ENCODE peak calls at places on chromosomes 1 and 21, in five cellular contexts. One of them, this sample, is unnamed.

GRCh38 chr1:7039590-7039989 is 254.3 kb downstream of the CAMTA1 start:
- DNase-seq in cardiac fibroblast: no peak
- DNase-seq in mesothelial cell of epicardium: no peak
- DNase-seq in mucosa of descending colon: no peak
- DNase-seq in MCF 10A: no peak
- DNase-seq in this sample: no peak

GRCh38 chr1:56591909-56592308 is 12.5 kb upstream of the PLPP3 start:
- DNase-seq in cardiac fibroblast: no peak
- DNase-seq in mesothelial cell of epicardium: no peak
- DNase-seq in mucosa of descending colon: no peak
- DNase-seq in MCF 10A: no peak
- DNase-seq in this sample: no peak

GRCh38 chr1:41806472-41807155 is 112.1 kb downstream of the HIVEP3 start:
- DNase-seq in cardiac fibroblast: no peak
- DNase-seq in mesothelial cell of epicardium: no peak
- DNase-seq in mucosa of descending colon: no peak
- DNase-seq in MCF 10A: no peak
- DNase-seq in this sample: no peak

GRCh38 chr1:205798577-205798976 is 14.4 kb downstream of the SLC41A1 start:
- DNase-seq in cardiac fibroblast: no peak
- DNase-seq in mesothelial cell of epicardium: no peak
- DNase-seq in mucosa of descending colon: no peak
- DNase-seq in MCF 10A: no peak
- DNase-seq in this sample: no peak

GRCh38 chr1:84780000-84780716 is 89.9 kb upstream of the SSX2IP start:
- DNase-seq in cardiac fibroblast: peak; percentile 48
- DNase-seq in mesothelial cell of epicardium: no peak
- DNase-seq in mucosa of descending colon: no peak
- DNase-seq in MCF 10A: peak; percentile 89
- DNase-seq in this sample: peak; percentile 33

GRCh38 chr1:53286950-53287349 is 40.9 kb downstream of the LRP8 start:
- DNase-seq in cardiac fibroblast: no peak
- DNase-seq in mesothelial cell of epicardium: no peak
- DNase-seq in mucosa of descending colon: no peak
- DNase-seq in MCF 10A: no peak
- DNase-seq in this sample: no peak

GRCh38 chr1:182829285-182829932 is 9.7 kb upstream of the DHX9 start:
- DNase-seq in cardiac fibroblast: no peak
- DNase-seq in mesothelial cell of epicardium: no peak
- DNase-seq in mucosa of descending colon: no peak
- DNase-seq in MCF 10A: no peak
- DNase-seq in this sample: no peak

GRCh38 chr1:188825471-188825870 is 1652.2 kb downstream of the BRINP3 start:
- DNase-seq in cardiac fibroblast: no peak
- DNase-seq in mesothelial cell of epicardium: no peak
- DNase-seq in mucosa of descending colon: no peak
- DNase-seq in MCF 10A: peak; percentile 60
- DNase-seq in this sample: no peak

GRCh38 chr1:216028630-216029029 is 394.6 kb downstream of the USH2A start:
- DNase-seq in cardiac fibroblast: no peak
- DNase-seq in mesothelial cell of epicardium: no peak
- DNase-seq in mucosa of descending colon: no peak
- DNase-seq in MCF 10A: no peak
- DNase-seq in this sample: no peak

GRCh38 chr21:15682182-15682895 is 47.4 kb upstream of the USP25 start:
- DNase-seq in cardiac fibroblast: peak; percentile 93
- DNase-seq in mesothelial cell of epicardium: no peak
- DNase-seq in mucosa of descending colon: no peak
- DNase-seq in MCF 10A: peak; percentile 73
- DNase-seq in this sample: no peak

GRCh38 chr1:236904874-236905741 is 99.1 kb downstream of the MT1HL1 start:
- DNase-seq in cardiac fibroblast: peak; percentile 90
- DNase-seq in mesothelial cell of epicardium: no peak
- DNase-seq in mucosa of descending colon: no peak
- DNase-seq in MCF 10A: peak; percentile 96
- DNase-seq in this sample: no peak

GRCh38 chr1:156868341-156868740 is 7.7 kb downstream of the NTRK1 start:
- DNase-seq in cardiac fibroblast: no peak
- DNase-seq in mesothelial cell of epicardium: no peak
- DNase-seq in mucosa of descending colon: no peak
- DNase-seq in MCF 10A: no peak
- DNase-seq in this sample: no peak

GRCh38 chr1:53326598-53327182 is 1.2 kb downstream of the LRP8 start:
- DNase-seq in cardiac fibroblast: peak; percentile 26
- DNase-seq in mesothelial cell of epicardium: no peak
- DNase-seq in mucosa of descending colon: peak; percentile 65
- DNase-seq in MCF 10A: peak; percentile 46
- DNase-seq in this sample: no peak

GRCh38 chr21:44509539-44509938 is 30.5 kb downstream of the KRTAP10-1 start:
- DNase-seq in cardiac fibroblast: no peak
- DNase-seq in mesothelial cell of epicardium: no peak
- DNase-seq in mucosa of descending colon: no peak
- DNase-seq in MCF 10A: peak; percentile 59
- DNase-seq in this sample: peak; percentile 76

GRCh38 chr1:237972186-237972585 is 81.5 kb upstream of the ZP4 start:
- DNase-seq in cardiac fibroblast: no peak
- DNase-seq in mesothelial cell of epicardium: no peak
- DNase-seq in mucosa of descending colon: no peak
- DNase-seq in MCF 10A: no peak
- DNase-seq in this sample: no peak

GRCh38 chr1:243505986-243506689 is 250.3 kb downstream of the SDCCAG8 start:
- DNase-seq in cardiac fibroblast: peak; percentile 72
- DNase-seq in mesothelial cell of epicardium: no peak
- DNase-seq in mucosa of descending colon: no peak
- DNase-seq in MCF 10A: no peak
- DNase-seq in this sample: peak; percentile 57

GRCh38 chr1:5832916-5833895 is 159.0 kb downstream of the NPHP4 start:
- DNase-seq in cardiac fibroblast: no peak
- DNase-seq in mesothelial cell of epicardium: no peak
- DNase-seq in mucosa of descending colon: no peak
- DNase-seq in MCF 10A: no peak
- DNase-seq in this sample: no peak

GRCh38 chr1:166840309-166841302 is 1.3 kb downstream of the POGK start:
- DNase-seq in cardiac fibroblast: peak; percentile 43
- DNase-seq in mesothelial cell of epicardium: no peak
- DNase-seq in mucosa of descending colon: no peak
- DNase-seq in MCF 10A: peak; percentile 10
- DNase-seq in this sample: peak; percentile 31

GRCh38 chr1:45954401-45954847 is 151.0 kb downstream of the MAST2 start:
- DNase-seq in cardiac fibroblast: peak; percentile 67
- DNase-seq in mesothelial cell of epicardium: no peak
- DNase-seq in mucosa of descending colon: no peak
- DNase-seq in MCF 10A: peak; percentile 70
- DNase-seq in this sample: no peak

GRCh38 chr1:197129698-197130097 is 16.8 kb downstream of the ASPM start:
- DNase-seq in cardiac fibroblast: no peak
- DNase-seq in mesothelial cell of epicardium: no peak
- DNase-seq in mucosa of descending colon: no peak
- DNase-seq in MCF 10A: no peak
- DNase-seq in this sample: no peak

GRCh38 chr1:178126790-178127189 is 32.9 kb downstream of the RASAL2 start:
- DNase-seq in cardiac fibroblast: peak; percentile 97
- DNase-seq in mesothelial cell of epicardium: no peak
- DNase-seq in mucosa of descending colon: no peak
- DNase-seq in MCF 10A: peak; percentile 87
- DNase-seq in this sample: no peak

GRCh38 chr1:6037338-6037762 is 8.3 kb upstream of the KCNAB2 start:
- DNase-seq in cardiac fibroblast: peak; percentile 89
- DNase-seq in mesothelial cell of epicardium: no peak
- DNase-seq in mucosa of descending colon: no peak
- DNase-seq in MCF 10A: peak; percentile 18
- DNase-seq in this sample: no peak

GRCh38 chr1:235073968-235074334 is 54.7 kb downstream of the TOMM20 start:
- DNase-seq in cardiac fibroblast: no peak
- DNase-seq in mesothelial cell of epicardium: no peak
- DNase-seq in mucosa of descending colon: peak; percentile 80
- DNase-seq in MCF 10A: no peak
- DNase-seq in this sample: no peak

GRCh38 chr1:33060579-33061083 is 20.3 kb upstream of the AZIN2 start:
- DNase-seq in cardiac fibroblast: peak; percentile 96
- DNase-seq in mesothelial cell of epicardium: no peak
- DNase-seq in mucosa of descending colon: peak; percentile 64
- DNase-seq in MCF 10A: peak; percentile 92
- DNase-seq in this sample: peak; percentile 73

GRCh38 chr21:28554660-28555475 is 437.8 kb downstream of the LTN1 start:
- DNase-seq in cardiac fibroblast: peak; percentile 42
- DNase-seq in mesothelial cell of epicardium: no peak
- DNase-seq in mucosa of descending colon: no peak
- DNase-seq in MCF 10A: no peak
- DNase-seq in this sample: no peak

GRCh38 chr1:4267381-4268261 is 367.5 kb upstream of the C1orf174 start:
- DNase-seq in cardiac fibroblast: no peak
- DNase-seq in mesothelial cell of epicardium: no peak
- DNase-seq in mucosa of descending colon: no peak
- DNase-seq in MCF 10A: no peak
- DNase-seq in this sample: no peak

GRCh38 chr1:207221934-207222351 is 99.5 kb upstream of the CD55 start:
- DNase-seq in cardiac fibroblast: peak; percentile 50
- DNase-seq in mesothelial cell of epicardium: no peak
- DNase-seq in mucosa of descending colon: no peak
- DNase-seq in MCF 10A: peak; percentile 90
- DNase-seq in this sample: no peak

GRCh38 chr1:26959722-26960624 is at the start of gene KDF1:
- DNase-seq in cardiac fibroblast: no peak
- DNase-seq in mesothelial cell of epicardium: peak; percentile 76
- DNase-seq in mucosa of descending colon: peak; percentile 92
- DNase-seq in MCF 10A: peak; percentile 80
- DNase-seq in this sample: no peak

GRCh38 chr1:171999756-172000155 is 158.5 kb downstream of the DNM3 start:
- DNase-seq in cardiac fibroblast: peak; percentile 43
- DNase-seq in mesothelial cell of epicardium: no peak
- DNase-seq in mucosa of descending colon: no peak
- DNase-seq in MCF 10A: no peak
- DNase-seq in this sample: no peak

GRCh38 chr1:232868793-232869491 is 63.7 kb downstream of the MAP10 start:
- DNase-seq in cardiac fibroblast: peak; percentile 82
- DNase-seq in mesothelial cell of epicardium: peak; percentile 62
- DNase-seq in mucosa of descending colon: no peak
- DNase-seq in MCF 10A: peak; percentile 100
- DNase-seq in this sample: peak; percentile 37

GRCh38 chr21:26717146-26717739 is 128.0 kb downstream of the ADAMTS1 start:
- DNase-seq in cardiac fibroblast: peak; percentile 54
- DNase-seq in mesothelial cell of epicardium: no peak
- DNase-seq in mucosa of descending colon: no peak
- DNase-seq in MCF 10A: peak; percentile 34
- DNase-seq in this sample: no peak

GRCh38 chr1:33336580-33336979 is 15.7 kb upstream of the A3GALT2 start:
- DNase-seq in cardiac fibroblast: no peak
- DNase-seq in mesothelial cell of epicardium: no peak
- DNase-seq in mucosa of descending colon: no peak
- DNase-seq in MCF 10A: no peak
- DNase-seq in this sample: no peak

GRCh38 chr1:15201221-15201620 is 45.8 kb upstream of the FHAD1 start:
- DNase-seq in cardiac fibroblast: no peak
- DNase-seq in mesothelial cell of epicardium: no peak
- DNase-seq in mucosa of descending colon: no peak
- DNase-seq in MCF 10A: no peak
- DNase-seq in this sample: no peak

GRCh38 chr1:183275322-183275721 is 89.3 kb downstream of the LAMC2 start:
- DNase-seq in cardiac fibroblast: no peak
- DNase-seq in mesothelial cell of epicardium: no peak
- DNase-seq in mucosa of descending colon: no peak
- DNase-seq in MCF 10A: no peak
- DNase-seq in this sample: no peak

GRCh38 chr1:69551476-69552324 is 16.0 kb upstream of the LRRC7 start:
- DNase-seq in cardiac fibroblast: no peak
- DNase-seq in mesothelial cell of epicardium: no peak
- DNase-seq in mucosa of descending colon: no peak
- DNase-seq in MCF 10A: no peak
- DNase-seq in this sample: no peak

GRCh38 chr1:173914366-173914871 is 2.7 kb downstream of the SERPINC1 start:
- DNase-seq in cardiac fibroblast: peak; percentile 52
- DNase-seq in mesothelial cell of epicardium: no peak
- DNase-seq in mucosa of descending colon: no peak
- DNase-seq in MCF 10A: peak; percentile 79
- DNase-seq in this sample: no peak

GRCh38 chr1:200041337-200042118 is 14.0 kb downstream of the NR5A2 start:
- DNase-seq in cardiac fibroblast: no peak
- DNase-seq in mesothelial cell of epicardium: no peak
- DNase-seq in mucosa of descending colon: no peak
- DNase-seq in MCF 10A: no peak
- DNase-seq in this sample: no peak

DNA sequence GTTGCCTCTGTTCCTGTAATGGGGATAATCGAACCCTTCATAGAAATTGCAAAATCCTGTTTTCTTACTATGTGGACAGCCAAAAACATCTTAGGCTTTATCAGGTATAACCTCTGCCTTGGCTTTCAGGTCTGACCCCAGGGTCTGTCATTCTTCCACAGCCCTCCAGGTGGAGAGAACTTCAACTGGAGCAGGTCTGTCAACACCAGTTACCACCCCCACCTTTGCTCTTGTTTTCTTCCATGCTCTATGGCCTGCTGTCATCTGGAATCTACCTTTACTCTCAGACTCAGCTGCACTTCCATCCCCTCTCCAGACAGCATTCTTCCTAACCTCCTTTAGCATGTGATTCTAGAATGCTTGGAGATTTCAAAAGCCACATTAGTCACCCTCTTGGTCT is 10.4 kb upstream of the GJA9 start:
- DNase-seq in cardiac fibroblast: peak; percentile 13
- DNase-seq in mesothelial cell of epicardium: no peak
- DNase-seq in mucosa of descending colon: no peak
- DNase-seq in MCF 10A: peak; percentile 2
- DNase-seq in this sample: no peak
- TF ChIP-seq CTCF in cardiac fibroblast: no peak
- TF ChIP-seq CTCF in mesothelial cell of epicardium: no peak
- TF ChIP-seq CTCF in mucosa of descending colon: no peak
- TF ChIP-seq CTCF in MCF 10A: no peak
- TF ChIP-seq CTCF in this sample: no peak

GRCh38 chr1:117366281-117366981 is 818 bp upstream of the MAN1A2 start:
- DNase-seq in cardiac fibroblast: peak; percentile 71
- DNase-seq in mesothelial cell of epicardium: peak; percentile 90
- DNase-seq in mucosa of descending colon: peak; percentile 91
- DNase-seq in MCF 10A: peak; percentile 73
- DNase-seq in this sample: peak; percentile 94
- TF ChIP-seq CTCF in cardiac fibroblast: no peak
- TF ChIP-seq CTCF in mesothelial cell of epicardium: no peak
- TF ChIP-seq CTCF in mucosa of descending colon: no peak
- TF ChIP-seq CTCF in MCF 10A: no peak
- TF ChIP-seq CTCF in this sample: no peak

GRCh38 chr1:213435715-213436114 is 384.7 kb downstream of the RPS6KC1 start:
- DNase-seq in cardiac fibroblast: no peak
- DNase-seq in mesothelial cell of epicardium: no peak
- DNase-seq in mucosa of descending colon: no peak
- DNase-seq in MCF 10A: no peak
- DNase-seq in this sample: no peak
- TF ChIP-seq CTCF in cardiac fibroblast: no peak
- TF ChIP-seq CTCF in mesothelial cell of epicardium: no peak
- TF ChIP-seq CTCF in mucosa of descending colon: no peak
- TF ChIP-seq CTCF in MCF 10A: no peak
- TF ChIP-seq CTCF in this sample: no peak

DNA sequence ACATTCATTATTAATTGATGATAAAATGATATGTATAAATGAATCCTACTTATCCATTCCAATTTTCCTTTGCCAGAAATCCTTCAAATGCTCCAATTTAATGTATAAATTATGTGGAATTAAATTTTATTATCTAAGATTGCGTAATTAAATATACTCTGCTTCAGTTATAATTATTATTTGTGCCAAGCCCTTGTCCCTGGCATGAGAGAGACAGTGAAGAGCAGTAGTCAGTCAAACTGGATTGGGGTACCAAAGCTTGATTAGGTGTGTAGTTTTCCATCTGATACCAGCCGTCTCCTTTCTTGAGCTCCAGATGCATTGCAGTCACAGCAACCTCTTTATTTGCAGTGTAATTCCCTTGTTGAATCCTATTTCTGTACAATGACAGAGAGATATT is 22.4 kb upstream of the MTF2 start:
- DNase-seq in cardiac fibroblast: no peak
- DNase-seq in mesothelial cell of epicardium: no peak
- DNase-seq in mucosa of descending colon: no peak
- DNase-seq in MCF 10A: no peak
- DNase-seq in this sample: no peak
- TF ChIP-seq CTCF in cardiac fibroblast: no peak
- TF ChIP-seq CTCF in mesothelial cell of epicardium: no peak
- TF ChIP-seq CTCF in mucosa of descending colon: no peak
- TF ChIP-seq CTCF in MCF 10A: no peak
- TF ChIP-seq CTCF in this sample: no peak

This sample was measured in heart left ventricle.